ENCODE peak calls at places on chromosomes 11 and 22, in ten cellular contexts. One of them, this sample, is unnamed.

GRCh38 chr22:44685384-44686056 is 16.5 kb upstream of the PRR5 start:
- DNase-seq in activated CD8-positive, alpha-beta T cell treated with anti-CD3 and anti-CD28 coated beads for 36 hours: peak; percentile 92
- DNase-seq in effector CD4-positive, alpha-beta T cell: peak; percentile 60
- DNase-seq in GM06990: peak; percentile 72
- DNase-seq in stimulated activated CD4-positive, alpha-beta T cell treated with anti-CD3 and anti-CD28 coated beads, Interleukin-15, amount 100 ng/mL, for 24 hours: peak; percentile 87
- DNase-seq in astrocyte of the spinal cord: no peak
- DNase-seq in heart right ventricle: no peak
- DNase-seq in AG10803: peak; percentile 84
- DNase-seq in T-helper 2 cell: peak; percentile 75
- DNase-seq in spleen: peak; percentile 87
- DNase-seq in this sample: peak; percentile 76

GRCh38 chr11:116376547-116376946 is 396.2 kb downstream of the BUD13 start:
- DNase-seq in activated CD8-positive, alpha-beta T cell treated with anti-CD3 and anti-CD28 coated beads for 36 hours: no peak
- DNase-seq in effector CD4-positive, alpha-beta T cell: no peak
- DNase-seq in GM06990: no peak
- DNase-seq in stimulated activated CD4-positive, alpha-beta T cell treated with anti-CD3 and anti-CD28 coated beads, Interleukin-15, amount 100 ng/mL, for 24 hours: no peak
- DNase-seq in astrocyte of the spinal cord: no peak
- DNase-seq in heart right ventricle: no peak
- DNase-seq in AG10803: no peak
- DNase-seq in T-helper 2 cell: no peak
- DNase-seq in spleen: no peak
- DNase-seq in this sample: no peak

GRCh38 chr11:19447150-19447566 is 206.4 kb upstream of the E2F8 start:
- DNase-seq in activated CD8-positive, alpha-beta T cell treated with anti-CD3 and anti-CD28 coated beads for 36 hours: no peak
- DNase-seq in effector CD4-positive, alpha-beta T cell: no peak
- DNase-seq in GM06990: no peak
- DNase-seq in stimulated activated CD4-positive, alpha-beta T cell treated with anti-CD3 and anti-CD28 coated beads, Interleukin-15, amount 100 ng/mL, for 24 hours: no peak
- DNase-seq in astrocyte of the spinal cord: peak; percentile 37
- DNase-seq in heart right ventricle: no peak
- DNase-seq in AG10803: peak; percentile 26
- DNase-seq in T-helper 2 cell: no peak
- DNase-seq in spleen: no peak
- DNase-seq in this sample: no peak

GRCh38 chr11:80944758-80945157 is 1503.9 kb upstream of the TENM4 start:
- DNase-seq in activated CD8-positive, alpha-beta T cell treated with anti-CD3 and anti-CD28 coated beads for 36 hours: no peak
- DNase-seq in effector CD4-positive, alpha-beta T cell: no peak
- DNase-seq in GM06990: no peak
- DNase-seq in stimulated activated CD4-positive, alpha-beta T cell treated with anti-CD3 and anti-CD28 coated beads, Interleukin-15, amount 100 ng/mL, for 24 hours: no peak
- DNase-seq in astrocyte of the spinal cord: no peak
- DNase-seq in heart right ventricle: no peak
- DNase-seq in AG10803: no peak
- DNase-seq in T-helper 2 cell: no peak
- DNase-seq in spleen: no peak
- DNase-seq in this sample: no peak

GRCh38 chr22:36341640-36342041 is 46.1 kb downstream of the MYH9 start:
- DNase-seq in activated CD8-positive, alpha-beta T cell treated with anti-CD3 and anti-CD28 coated beads for 36 hours: no peak
- DNase-seq in effector CD4-positive, alpha-beta T cell: no peak
- DNase-seq in GM06990: no peak
- DNase-seq in stimulated activated CD4-positive, alpha-beta T cell treated with anti-CD3 and anti-CD28 coated beads, Interleukin-15, amount 100 ng/mL, for 24 hours: no peak
- DNase-seq in astrocyte of the spinal cord: no peak
- DNase-seq in heart right ventricle: no peak
- DNase-seq in AG10803: no peak
- DNase-seq in T-helper 2 cell: no peak
- DNase-seq in spleen: no peak
- DNase-seq in this sample: no peak

GRCh38 chr11:4025248-4025956 is 69.2 kb upstream of the RRM1 start:
- DNase-seq in activated CD8-positive, alpha-beta T cell treated with anti-CD3 and anti-CD28 coated beads for 36 hours: no peak
- DNase-seq in effector CD4-positive, alpha-beta T cell: no peak
- DNase-seq in GM06990: no peak
- DNase-seq in stimulated activated CD4-positive, alpha-beta T cell treated with anti-CD3 and anti-CD28 coated beads, Interleukin-15, amount 100 ng/mL, for 24 hours: no peak
- DNase-seq in astrocyte of the spinal cord: peak; percentile 19
- DNase-seq in heart right ventricle: peak; percentile 11
- DNase-seq in AG10803: peak; percentile 76
- DNase-seq in T-helper 2 cell: no peak
- DNase-seq in spleen: no peak
- DNase-seq in this sample: no peak

GRCh38 chr11:63951779-63952536 is 13.2 kb downstream of the NAA40 start:
- DNase-seq in activated CD8-positive, alpha-beta T cell treated with anti-CD3 and anti-CD28 coated beads for 36 hours: peak; percentile 78
- DNase-seq in effector CD4-positive, alpha-beta T cell: no peak
- DNase-seq in GM06990: no peak
- DNase-seq in stimulated activated CD4-positive, alpha-beta T cell treated with anti-CD3 and anti-CD28 coated beads, Interleukin-15, amount 100 ng/mL, for 24 hours: peak; percentile 29
- DNase-seq in astrocyte of the spinal cord: no peak
- DNase-seq in heart right ventricle: no peak
- DNase-seq in AG10803: no peak
- DNase-seq in T-helper 2 cell: no peak
- DNase-seq in spleen: no peak
- DNase-seq in this sample: peak; percentile 57

GRCh38 chr11:27972432-27973170 is 135.4 kb downstream of the KIF18A start:
- DNase-seq in activated CD8-positive, alpha-beta T cell treated with anti-CD3 and anti-CD28 coated beads for 36 hours: no peak
- DNase-seq in effector CD4-positive, alpha-beta T cell: no peak
- DNase-seq in GM06990: no peak
- DNase-seq in stimulated activated CD4-positive, alpha-beta T cell treated with anti-CD3 and anti-CD28 coated beads, Interleukin-15, amount 100 ng/mL, for 24 hours: no peak
- DNase-seq in astrocyte of the spinal cord: peak; percentile 42
- DNase-seq in heart right ventricle: no peak
- DNase-seq in AG10803: peak; percentile 68
- DNase-seq in T-helper 2 cell: no peak
- DNase-seq in spleen: no peak
- DNase-seq in this sample: no peak

GRCh38 chr11:117486059-117486458 is 158.4 kb downstream of the CEP164 start:
- DNase-seq in activated CD8-positive, alpha-beta T cell treated with anti-CD3 and anti-CD28 coated beads for 36 hours: no peak
- DNase-seq in effector CD4-positive, alpha-beta T cell: no peak
- DNase-seq in GM06990: no peak
- DNase-seq in stimulated activated CD4-positive, alpha-beta T cell treated with anti-CD3 and anti-CD28 coated beads, Interleukin-15, amount 100 ng/mL, for 24 hours: no peak
- DNase-seq in astrocyte of the spinal cord: no peak
- DNase-seq in heart right ventricle: no peak
- DNase-seq in AG10803: no peak
- DNase-seq in T-helper 2 cell: no peak
- DNase-seq in spleen: no peak
- DNase-seq in this sample: no peak

GRCh38 chr11:107050126-107050525 is 31.9 kb upstream of the GUCY1A2 start:
- DNase-seq in activated CD8-positive, alpha-beta T cell treated with anti-CD3 and anti-CD28 coated beads for 36 hours: no peak
- DNase-seq in effector CD4-positive, alpha-beta T cell: no peak
- DNase-seq in GM06990: no peak
- DNase-seq in stimulated activated CD4-positive, alpha-beta T cell treated with anti-CD3 and anti-CD28 coated beads, Interleukin-15, amount 100 ng/mL, for 24 hours: no peak
- DNase-seq in astrocyte of the spinal cord: peak; percentile 33
- DNase-seq in heart right ventricle: no peak
- DNase-seq in AG10803: no peak
- DNase-seq in T-helper 2 cell: no peak
- DNase-seq in spleen: no peak
- DNase-seq in this sample: no peak

GRCh38 chr11:69968407-69969347 is 109.4 kb upstream of the ANO1 start:
- DNase-seq in activated CD8-positive, alpha-beta T cell treated with anti-CD3 and anti-CD28 coated beads for 36 hours: no peak
- DNase-seq in effector CD4-positive, alpha-beta T cell: no peak
- DNase-seq in GM06990: no peak
- DNase-seq in stimulated activated CD4-positive, alpha-beta T cell treated with anti-CD3 and anti-CD28 coated beads, Interleukin-15, amount 100 ng/mL, for 24 hours: no peak
- DNase-seq in astrocyte of the spinal cord: no peak
- DNase-seq in heart right ventricle: no peak
- DNase-seq in AG10803: no peak
- DNase-seq in T-helper 2 cell: no peak
- DNase-seq in spleen: no peak
- DNase-seq in this sample: no peak

GRCh38 chr22:40183029-40183581 is 5.4 kb downstream of the TNRC6B start:
- DNase-seq in activated CD8-positive, alpha-beta T cell treated with anti-CD3 and anti-CD28 coated beads for 36 hours: peak; percentile 41
- DNase-seq in effector CD4-positive, alpha-beta T cell: no peak
- DNase-seq in GM06990: no peak
- DNase-seq in stimulated activated CD4-positive, alpha-beta T cell treated with anti-CD3 and anti-CD28 coated beads, Interleukin-15, amount 100 ng/mL, for 24 hours: no peak
- DNase-seq in astrocyte of the spinal cord: peak; percentile 87
- DNase-seq in heart right ventricle: no peak
- DNase-seq in AG10803: peak; percentile 92
- DNase-seq in T-helper 2 cell: no peak
- DNase-seq in spleen: no peak
- DNase-seq in this sample: no peak

GRCh38 chr11:26580929-26581328 is 8.9 kb upstream of the MUC15 start:
- DNase-seq in activated CD8-positive, alpha-beta T cell treated with anti-CD3 and anti-CD28 coated beads for 36 hours: no peak
- DNase-seq in effector CD4-positive, alpha-beta T cell: no peak
- DNase-seq in GM06990: no peak
- DNase-seq in stimulated activated CD4-positive, alpha-beta T cell treated with anti-CD3 and anti-CD28 coated beads, Interleukin-15, amount 100 ng/mL, for 24 hours: no peak
- DNase-seq in astrocyte of the spinal cord: peak; percentile 54
- DNase-seq in heart right ventricle: no peak
- DNase-seq in AG10803: no peak
- DNase-seq in T-helper 2 cell: no peak
- DNase-seq in spleen: no peak
- DNase-seq in this sample: no peak

GRCh38 chr11:18203723-18204122 is 31.1 kb downstream of the MRGPRX4 start:
- DNase-seq in activated CD8-positive, alpha-beta T cell treated with anti-CD3 and anti-CD28 coated beads for 36 hours: peak; percentile 22
- DNase-seq in effector CD4-positive, alpha-beta T cell: no peak
- DNase-seq in GM06990: no peak
- DNase-seq in stimulated activated CD4-positive, alpha-beta T cell treated with anti-CD3 and anti-CD28 coated beads, Interleukin-15, amount 100 ng/mL, for 24 hours: peak; percentile 7
- DNase-seq in astrocyte of the spinal cord: peak; percentile 1
- DNase-seq in heart right ventricle: no peak
- DNase-seq in AG10803: no peak
- DNase-seq in T-helper 2 cell: no peak
- DNase-seq in spleen: no peak
- DNase-seq in this sample: peak; percentile 71

GRCh38 chr11:34505874-34506273 is 7.7 kb downstream of the ELF5 start:
- DNase-seq in activated CD8-positive, alpha-beta T cell treated with anti-CD3 and anti-CD28 coated beads for 36 hours: no peak
- DNase-seq in effector CD4-positive, alpha-beta T cell: no peak
- DNase-seq in GM06990: no peak
- DNase-seq in stimulated activated CD4-positive, alpha-beta T cell treated with anti-CD3 and anti-CD28 coated beads, Interleukin-15, amount 100 ng/mL, for 24 hours: no peak
- DNase-seq in astrocyte of the spinal cord: no peak
- DNase-seq in heart right ventricle: no peak
- DNase-seq in AG10803: no peak
- DNase-seq in T-helper 2 cell: no peak
- DNase-seq in spleen: no peak
- DNase-seq in this sample: no peak

GRCh38 chr11:61693897-61694840 is 14.0 kb downstream of the DAGLA start:
- DNase-seq in activated CD8-positive, alpha-beta T cell treated with anti-CD3 and anti-CD28 coated beads for 36 hours: no peak
- DNase-seq in effector CD4-positive, alpha-beta T cell: no peak
- DNase-seq in GM06990: no peak
- DNase-seq in stimulated activated CD4-positive, alpha-beta T cell treated with anti-CD3 and anti-CD28 coated beads, Interleukin-15, amount 100 ng/mL, for 24 hours: no peak
- DNase-seq in astrocyte of the spinal cord: no peak
- DNase-seq in heart right ventricle: peak; percentile 60
- DNase-seq in AG10803: no peak
- DNase-seq in T-helper 2 cell: no peak
- DNase-seq in spleen: no peak
- DNase-seq in this sample: no peak

GRCh38 chr22:45163074-45163416 is 680 bp upstream of the NUP50 start:
- DNase-seq in activated CD8-positive, alpha-beta T cell treated with anti-CD3 and anti-CD28 coated beads for 36 hours: peak; percentile 41
- DNase-seq in effector CD4-positive, alpha-beta T cell: no peak
- DNase-seq in GM06990: no peak
- DNase-seq in stimulated activated CD4-positive, alpha-beta T cell treated with anti-CD3 and anti-CD28 coated beads, Interleukin-15, amount 100 ng/mL, for 24 hours: peak; percentile 34
- DNase-seq in astrocyte of the spinal cord: peak; percentile 46
- DNase-seq in heart right ventricle: no peak
- DNase-seq in AG10803: peak; percentile 57
- DNase-seq in T-helper 2 cell: no peak
- DNase-seq in spleen: no peak
- DNase-seq in this sample: no peak

This sample was measured in GM20000.